ENCODE peak calls at places on chromosomes 7 and 10, in five cellular contexts. Y, F, X, E and G are unnamed samples. For H3K4me1 and H3K9me3, the result is how much of the 10 kb centered on the place peaks cover.

GRCh38 chr10:99457808-99458207 is 27.4 kb upstream of the GOT1 start:
- DNase-seq in F (no peak), Y (no peak), X (no peak), E (no peak), G (no peak)

GRCh38 chr10:69449841-69450240 is 1.4 kb upstream of the TSPAN15 start:
- DNase-seq in Y (peak), E (peak), X (peak), F (peak), G (peak)

GRCh38 chr7:32043688-32044087 is 26.5 kb downstream of the PDE1C start:
- DNase-seq in E (no peak), X (no peak), F (no peak), Y (no peak), G (no peak)

GRCh38 chr10:127919418-127920191 is 12.7 kb downstream of the PTPRE start:
- DNase-seq in Y (no peak), E (no peak), X (no peak), F (no peak), G (no peak)

GRCh38 chr7:100879685-100880261 is 4.9 kb downstream of the SRRT start:
- DNase-seq in Y (no peak), X (no peak), E (no peak), F (no peak), G (no peak)

GRCh38 chr7:2387897-2388636 is 15.3 kb upstream of the CHST12 start:
- DNase-seq in E (no peak), Y (no peak), X (no peak), F (no peak), G (no peak)

GRCh38 chr7:14288701-14289100 is 299.2 kb upstream of the ETV1 start:
- DNase-seq in E (no peak), F (no peak), X (no peak), Y (no peak), G (no peak)

GRCh38 chr10:120948889-120949382 is 97.8 kb downstream of the WDR11 start:
- DNase-seq in F (peak), Y (peak), X (peak), E (peak), G (peak)

GRCh38 chr10:109987413-109987812 is 20.4 kb upstream of the ADD3 start:
- DNase-seq in X (no peak), E (no peak), Y (no peak), F (no peak), G (no peak)

GRCh38 chr10:118730699-118731456 is 23.9 kb downstream of the CACUL1 start:
- DNase-seq in F (no peak), E (peak), X (no peak), Y (no peak), G (no peak)

GRCh38 chr10:76902949-76903348 is 734.7 kb downstream of the KCNMA1 start:
- DNase-seq in Y (peak), X (no peak), F (no peak), E (peak), G (no peak)

GRCh38 chr10:17005621-17006566 is 123.7 kb downstream of the CUBN start:
- DNase-seq in Y (no peak), X (no peak), F (no peak), E (no peak), G (no peak)
- H3K4me1 ChIP-seq in Y (under half), X (under half), F (half or more), E (under half), G (under half)

DNA sequence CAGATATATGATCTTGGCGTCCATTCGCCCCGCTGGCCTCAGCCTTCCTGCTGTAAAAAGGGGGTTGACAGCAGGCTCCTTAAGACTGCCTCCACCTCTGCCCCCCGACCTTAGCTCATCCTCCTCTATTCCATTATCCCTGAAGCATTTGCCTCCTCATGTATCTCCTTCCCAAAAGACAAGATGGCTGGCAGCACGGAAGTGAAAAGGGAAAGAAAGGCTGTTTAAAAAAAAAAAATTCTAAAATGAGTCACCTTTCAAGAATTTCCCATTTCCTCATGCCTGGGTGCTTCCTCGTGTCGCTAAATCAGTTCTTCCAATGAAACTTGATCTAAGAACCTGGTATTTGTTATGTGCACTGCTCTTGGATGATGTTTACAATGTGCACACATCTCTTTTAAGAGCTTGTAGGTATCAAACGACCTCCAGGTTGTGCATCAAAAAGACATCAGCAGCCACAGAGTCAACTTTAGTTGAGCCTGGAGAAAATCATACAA is 1.7 kb downstream of the SCRN1 start:
- DNase-seq in X (no peak), Y (no peak), F (no peak), E (no peak), G (no peak)
- H3K27ac ChIP-seq in X (peak), Y (no peak), F (no peak), E (peak), G (no peak)

GRCh38 chr10:131747791-131748190 is 153.0 kb upstream of the PPP2R2D start:
- DNase-seq in F (no peak), Y (no peak), X (no peak), E (no peak), G (no peak)
- H3K9me3 ChIP-seq in F (under half), Y (under half), X (under half), E (under half), G (under half)

GRCh38 chr10:103745264-103746247 is 109.8 kb downstream of the SH3PXD2A start:
- DNase-seq in Y (no peak), E (peak), F (peak), X (no peak), G (no peak)

GRCh38 chr10:103749779-103750178 is 105.6 kb downstream of the SH3PXD2A start:
- DNase-seq in X (no peak), F (no peak), E (no peak), Y (no peak), G (no peak)

GRCh38 chr10:103748020-103748419 is 107.4 kb downstream of the SH3PXD2A start:
- DNase-seq in E (peak), Y (no peak), F (no peak), X (peak), G (no peak)

GRCh38 chr10:103746598-103746997 is 108.8 kb downstream of the SH3PXD2A start:
- DNase-seq in F (no peak), X (no peak), Y (no peak), E (no peak), G (no peak)

DNA sequence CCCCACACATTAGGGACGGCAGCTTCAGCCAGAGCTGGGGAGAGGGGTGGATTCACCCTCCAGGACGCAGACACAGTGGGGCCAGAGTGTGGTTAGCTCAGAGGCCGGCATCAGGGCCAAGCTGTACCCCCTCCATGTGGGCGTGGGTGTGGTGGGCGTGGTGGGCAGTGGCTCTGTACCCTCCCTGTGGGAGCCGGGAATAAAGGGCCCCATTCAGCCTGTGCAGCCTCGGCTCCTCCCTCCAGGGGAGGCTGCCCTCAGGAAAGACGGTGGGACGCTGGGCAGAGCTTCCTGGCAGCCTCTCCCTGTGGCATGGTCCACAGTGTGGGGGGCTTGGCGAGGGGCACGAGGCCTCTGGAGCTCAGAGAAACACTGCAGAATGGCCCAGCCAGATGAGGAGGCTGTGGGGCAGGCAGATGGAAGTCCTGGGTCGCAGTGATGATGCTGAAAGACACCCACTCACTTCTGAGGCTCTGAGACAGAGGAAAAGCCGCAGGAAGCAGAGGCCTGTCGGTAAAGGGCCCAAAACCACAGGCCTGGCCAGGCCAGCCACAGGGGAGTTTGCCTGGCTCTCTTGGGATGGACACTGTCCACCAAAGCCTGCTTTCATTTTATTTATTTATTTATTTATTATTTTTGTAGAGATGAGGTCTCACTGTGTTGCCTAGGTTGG is 108.0 kb downstream of the SH3PXD2A start:
- DNase-seq in F (no peak), E (no peak), X (no peak), Y (no peak), G (no peak)
- H3K4me1 ChIP-seq in F (under half), E (under half), X (under half), Y (under half), G (under half)

DNA sequence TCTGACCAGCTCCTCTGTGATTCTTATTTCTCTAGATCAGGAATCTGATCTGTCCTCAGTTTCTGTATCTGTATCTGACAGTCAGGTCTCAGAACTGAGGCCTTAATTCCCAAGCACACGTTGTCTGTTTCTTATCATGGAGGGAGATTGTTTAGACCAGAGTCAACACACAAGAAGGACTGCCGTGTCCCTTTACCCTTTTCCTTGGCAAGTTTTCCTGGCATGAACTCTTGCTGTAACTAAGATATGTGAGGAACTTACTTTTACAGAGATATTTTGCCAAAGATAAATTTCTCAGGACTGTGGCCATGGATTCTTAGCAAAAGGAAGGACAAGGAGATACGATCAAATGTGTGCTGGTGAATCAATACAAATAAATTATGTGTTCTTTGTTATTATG is 181.0 kb downstream of the SORCS3 start:
- DNase-seq in E (no peak), X (no peak), Y (no peak), F (no peak), G (no peak)
- H3K27ac ChIP-seq in E (no peak), X (no peak), Y (no peak), F (no peak), G (no peak)

GRCh38 chr7:71227126-71227525 is 95.2 kb downstream of the GALNT17 start:
- DNase-seq in E (no peak), X (no peak), F (no peak), Y (no peak), G (no peak)
- H3K9me3 ChIP-seq in E (under half), X (under half), F (under half), Y (under half), G (under half)

GRCh38 chr7:107468824-107469223 is 1.0 kb upstream of the GPR22 start:
- DNase-seq in E (no peak), F (no peak), X (no peak), Y (no peak), G (no peak)

GRCh38 chr7:107461938-107462533 is 7.8 kb upstream of the GPR22 start:
- DNase-seq in Y (no peak), X (no peak), E (no peak), F (no peak), G (no peak)

GRCh38 chr7:107467972-107468371 is 1.9 kb upstream of the GPR22 start:
- DNase-seq in X (no peak), F (no peak), Y (no peak), E (no peak), G (no peak)

GRCh38 chr7:107463139-107464078 is 6.4 kb upstream of the GPR22 start:
- DNase-seq in F (peak), E (peak), X (peak), Y (peak), G (peak)

DNA sequence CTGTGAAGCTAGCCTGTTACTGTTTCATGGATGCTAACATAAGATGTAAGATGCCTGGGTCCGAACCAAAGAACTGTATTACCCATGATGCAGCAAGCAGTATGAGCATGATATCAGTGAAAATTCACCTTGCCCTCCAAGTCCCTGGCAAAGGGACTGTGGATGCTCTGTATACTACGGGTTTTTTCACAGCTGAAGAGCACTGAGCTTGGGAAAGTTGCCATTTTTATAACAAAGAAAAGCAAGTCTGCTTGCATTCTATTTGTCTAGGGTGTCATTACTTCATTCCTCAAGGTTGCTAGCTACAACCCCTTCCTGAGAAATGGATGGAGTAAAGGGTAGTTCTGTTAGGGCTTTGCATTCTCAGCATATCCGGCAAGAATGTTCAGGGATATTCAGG is 5.2 kb upstream of the GPR22 start:
- DNase-seq in Y (no peak), F (no peak), X (no peak), E (no peak), G (no peak)
- H3K4me1 ChIP-seq in Y (under half), F (under half), X (under half), E (under half), G (under half)

GRCh38 chr7:116228241-116228640 is 17.9 kb downstream of the TES start:
- DNase-seq in Y (no peak), F (no peak), X (no peak), E (no peak), G (no peak)
- H3K27ac ChIP-seq in Y (no peak), F (no peak), X (peak), E (peak), G (no peak)

DNA sequence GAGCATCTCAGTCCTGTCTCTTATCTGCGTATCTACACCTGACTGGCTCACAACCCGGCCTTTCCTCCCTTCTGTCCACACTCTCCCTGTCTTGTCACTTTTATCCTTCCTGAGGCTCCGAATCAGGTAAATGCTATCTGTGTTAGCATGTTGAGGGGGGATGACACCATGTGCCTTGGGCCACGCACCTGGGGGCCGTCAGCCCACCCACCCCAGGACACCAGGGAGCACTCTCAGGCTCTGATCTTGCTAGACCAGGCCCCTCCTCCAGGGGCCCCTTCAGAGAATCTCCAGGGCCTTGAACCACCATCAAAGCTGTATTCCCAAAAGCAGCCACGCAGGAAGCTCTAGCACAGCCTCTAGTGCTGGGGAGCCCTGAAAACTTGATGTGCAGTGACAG is 278.7 kb upstream of the SHH start:
- DNase-seq in E (no peak), F (no peak), X (no peak), Y (no peak), G (no peak)
- H3K9me3 ChIP-seq in E (under half), F (under half), X (under half), Y (under half), G (under half)

GRCh38 chr7:47330561-47331178 is 251.2 kb downstream of the TNS3 start:
- DNase-seq in X (no peak), Y (no peak), E (no peak), F (no peak), G (no peak)
- H3K4me1 ChIP-seq in X (half or more), Y (under half), E (half or more), F (under half), G (under half)